ENCODE peak calls at places on chromosomes 4 and X, in ten cellular contexts. O, J, Q, L, R, C, A, T, H and F are unnamed samples.

GRCh38 chrX:24260827-24261550 is 52.9 kb downstream of the SUPT20HL2 start:
- DNase-seq in C (no peak), A (no peak), R (peak), J (no peak), T (no peak), L (no peak), O (no peak), Q (no peak), H (peak), F (peak)

GRCh38 chr4:13240066-13240465 is 244.1 kb downstream of the RAB28 start:
- DNase-seq in T (no peak), L (no peak), H (no peak), J (peak), C (no peak), Q (no peak), A (no peak), O (no peak), R (no peak), F (peak)

GRCh38 chr4:105194328-105195231 is 47.9 kb downstream of the TET2 start:
- DNase-seq in R (no peak), T (no peak), A (no peak), H (peak), L (no peak), C (no peak), J (no peak), Q (no peak), O (no peak), F (peak)

GRCh38 chr4:130712038-130712437 is 1616.1 kb downstream of the C4orf33 start:
- DNase-seq in C (no peak), J (no peak), O (no peak), R (no peak), Q (peak), H (peak), A (no peak), T (no peak), L (no peak), F (no peak)

GRCh38 chrX:40863671-40864070 is 128.3 kb upstream of the MED14 start:
- DNase-seq in O (no peak), J (no peak), T (no peak), H (no peak), A (no peak), C (no peak), L (no peak), R (no peak), Q (no peak), F (no peak)

GRCh38 chrX:137600769-137601168 is 34.8 kb downstream of the ZIC3 start:
- DNase-seq in Q (no peak), A (no peak), J (no peak), O (no peak), H (no peak), L (no peak), C (no peak), T (no peak), R (no peak), F (no peak)

GRCh38 chr4:85165808-85166207 is 199.3 kb upstream of the WDFY3 start:
- DNase-seq in R (no peak), L (no peak), T (no peak), A (no peak), O (no peak), C (no peak), Q (no peak), J (peak), H (no peak), F (no peak)

GRCh38 chr4:176964116-176964691 is 171.5 kb upstream of the VEGFC start:
- DNase-seq in C (no peak), A (no peak), R (no peak), J (peak), L (no peak), H (no peak), O (no peak), T (no peak), Q (no peak), F (no peak)

GRCh38 chrX:1212532-1212931 is at the start of gene CRLF2:
- DNase-seq in R (no peak), L (no peak), Q (peak), C (no peak), A (no peak), H (no peak), J (peak), T (no peak), O (no peak), F (peak)

GRCh38 chr4:43189741-43190140 is 297.2 kb downstream of the GRXCR1 start:
- DNase-seq in J (no peak), R (no peak), O (no peak), L (no peak), C (no peak), T (no peak), Q (no peak), H (no peak), A (no peak), F (no peak)

GRCh38 chr4:126223784-126224407 is 909.1 kb downstream of the FAT4 start:
- DNase-seq in T (no peak), C (no peak), H (peak), Q (no peak), O (no peak), L (no peak), A (no peak), R (no peak), J (peak), F (peak)

GRCh38 chr4:177573487-177573886 is 131.2 kb upstream of the AGA start:
- DNase-seq in R (no peak), L (peak), O (no peak), C (no peak), T (no peak), Q (peak), J (peak), A (peak), H (peak), F (peak)

GRCh38 chrX:129781134-129782014 is 1.6 kb downstream of the SASH3 start:
- DNase-seq in J (no peak), C (no peak), A (no peak), R (no peak), T (peak), H (no peak), O (no peak), Q (no peak), L (no peak), F (no peak)

GRCh38 chr4:183637461-183637860 is 21.5 kb downstream of the RWDD4 start:
- DNase-seq in H (no peak), C (no peak), Q (no peak), J (peak), L (no peak), T (no peak), A (no peak), O (no peak), R (no peak), F (peak)

GRCh38 chrX:40392599-40392998 is 188.2 kb upstream of the ATP6AP2 start:
- DNase-seq in A (no peak), O (peak), J (no peak), T (no peak), C (no peak), L (no peak), H (no peak), Q (no peak), R (no peak), F (no peak)

GRCh38 chrX:133335027-133335426 is 80.3 kb downstream of the GPC4 start:
- DNase-seq in C (peak), H (peak), L (no peak), J (peak), Q (no peak), T (no peak), A (peak), O (no peak), R (peak), F (peak)

GRCh38 chr4:47667552-47667951 is 170.3 kb downstream of the CORIN start:
- DNase-seq in R (no peak), L (no peak), T (no peak), J (peak), Q (no peak), C (no peak), A (no peak), O (no peak), H (no peak), F (no peak)

GRCh38 chr4:158496030-158496741 is 25.5 kb upstream of the RXFP1 start:
- DNase-seq in Q (no peak), J (peak), A (no peak), R (peak), O (peak), C (no peak), L (no peak), T (peak), H (peak), F (no peak)

GRCh38 chrX:9151772-9152307 is 117.9 kb upstream of the FAM9B start:
- DNase-seq in A (no peak), O (no peak), C (no peak), J (no peak), H (no peak), L (no peak), R (no peak), T (no peak), Q (no peak), F (no peak)

GRCh38 chrX:40474205-40474626 is 106.6 kb upstream of the ATP6AP2 start:
- DNase-seq in A (no peak), C (no peak), T (no peak), H (peak), R (peak), J (peak), Q (no peak), L (no peak), O (peak), F (no peak)

GRCh38 chr4:17064959-17065358 is 166.5 kb upstream of the LDB2 start:
- DNase-seq in A (no peak), J (no peak), C (no peak), L (no peak), Q (no peak), H (no peak), O (no peak), R (no peak), T (no peak), F (no peak)

GRCh38 chr4:40576651-40577480 is 52.8 kb downstream of the RBM47 start:
- DNase-seq in L (no peak), J (peak), C (no peak), O (no peak), H (peak), A (peak), Q (peak), T (peak), R (peak), F (peak)

GRCh38 chr4:69860007-69860406 is at the start of gene SULT1E1:
- DNase-seq in J (no peak), O (no peak), C (no peak), A (no peak), T (no peak), H (peak), Q (no peak), L (no peak), R (no peak), F (no peak)

GRCh38 chr4:140296335-140296753 is 77.1 kb upstream of the SCOC start:
- DNase-seq in J (peak), H (peak), T (no peak), R (peak), O (peak), L (peak), A (peak), Q (peak), C (no peak), F (peak)